ENCODE peak calls at places on chromosomes 11 and 22, in ten cellular contexts. Q is ovary, L is SK-N-SH, X is stomach, S is transverse colon, V is K562, M is GM12878, U is tibial nerve, Y is upper lobe of left lung, D is H1. P is an unnamed sample.

GRCh38 chr11:22491826-22492225 is 133.8 kb downstream of the FANCF start:
- DNase-seq in Q (no peak), S (no peak), Y (no peak), U (no peak), V (no peak), X (no peak), L (peak; percentile 69), D (no peak), M (no peak), P (no peak)

GRCh38 chr11:61007383-61007970 is 36.0 kb downstream of the CD6 start:
- DNase-seq in L (peak; percentile 78), Y (no peak), D (no peak), U (no peak), M (no peak), S (peak; percentile 44), V (no peak), Q (peak; percentile 40), X (no peak), P (no peak)

GRCh38 chr11:121864660-121865059 is 251.4 kb downstream of the BLID start:
- DNase-seq in L (no peak), S (no peak), Y (no peak), Q (no peak), M (no peak), D (no peak), V (no peak), X (no peak), U (no peak), P (no peak)

GRCh38 chr11:36774603-36775002 is 176.6 kb upstream of the RAG2 start:
- DNase-seq in Y (no peak), X (no peak), U (no peak), D (no peak), M (no peak), L (no peak), S (no peak), Q (no peak), V (no peak), P (no peak)

GRCh38 chr22:20107951-20108756 is 7.8 kb upstream of the RANBP1 start:
- DNase-seq in D (no peak), V (no peak), X (no peak), L (no peak), U (no peak), Q (no peak), Y (no peak), S (no peak), M (no peak), P (no peak)

GRCh38 chr11:1451781-1452470 is 34.7 kb downstream of the MOB2 start:
- DNase-seq in S (no peak), X (no peak), U (no peak), L (no peak), D (no peak), V (no peak), M (no peak), Q (no peak), Y (no peak), P (no peak)

GRCh38 chr22:21707677-21708076 is 27.9 kb downstream of the YPEL1 start:
- DNase-seq in X (no peak), V (no peak), Y (no peak), S (no peak), Q (no peak), D (no peak), U (no peak), M (no peak), L (peak; percentile 54), P (no peak)

GRCh38 chr22:22519591-22519990 is 479 bp downstream of the ZNF280A start:
- DNase-seq in Y (no peak), M (no peak), Q (no peak), U (no peak), L (no peak), X (no peak), V (peak; percentile 97), D (no peak), S (no peak), P (no peak)

GRCh38 chr22:48779211-48779643 is 1048.4 kb downstream of the BRD1 start:
- DNase-seq in Q (no peak), Y (peak; percentile 12), L (no peak), D (no peak), V (no peak), M (no peak), U (peak; percentile 3), X (no peak), S (no peak), P (peak; percentile 57)

GRCh38 chr22:44497218-44497903 is 672 bp downstream of the RTL6 start:
- DNase-seq in Q (peak; percentile 52), Y (no peak), M (no peak), L (peak; percentile 64), X (no peak), D (no peak), S (peak; percentile 18), U (no peak), V (peak; percentile 5), P (peak; percentile 72)

GRCh38 chr11:66568124-66568916 is at the start of gene CTSF:
- DNase-seq in L (peak; percentile 100), S (peak; percentile 85), D (no peak), Y (peak; percentile 88), M (no peak), U (peak; percentile 80), X (peak; percentile 91), Q (peak; percentile 87), V (peak; percentile 99), P (peak; percentile 95)

GRCh38 chr11:2182692-2183474 is 11.3 kb upstream of the TH start:
- DNase-seq in U (no peak), V (no peak), S (no peak), X (no peak), Q (no peak), L (no peak), M (no peak), Y (no peak), D (no peak), P (no peak)

GRCh38 chr11:97290444-97291041 is 900.7 kb downstream of the JRKL start:
- DNase-seq in M (no peak), U (no peak), V (no peak), Y (no peak), L (no peak), Q (no peak), S (no peak), X (no peak), D (no peak), P (no peak)

GRCh38 chr11:115736146-115736545 is 231.9 kb upstream of the CADM1 start:
- DNase-seq in S (no peak), U (no peak), M (no peak), X (no peak), Y (no peak), D (no peak), V (no peak), Q (no peak), L (no peak), P (no peak)

GRCh38 chr11:78532991-78533861 is 41.4 kb downstream of the NARS2 start:
- DNase-seq in S (no peak), U (no peak), M (peak; percentile 44), X (no peak), L (no peak), Y (no peak), Q (no peak), D (no peak), V (no peak), P (no peak)

GRCh38 chr22:46783721-46784120 is 21.3 kb downstream of the TBC1D22A start:
- DNase-seq in D (no peak), U (no peak), S (no peak), L (no peak), X (no peak), V (no peak), Q (no peak), M (no peak), Y (no peak), P (no peak)

GRCh38 chr22:49327411-49327810 is 500.3 kb downstream of the BRD1 start:
- DNase-seq in V (no peak), S (no peak), M (no peak), L (no peak), Q (no peak), X (peak; percentile 9), Y (no peak), U (no peak), D (no peak), P (no peak)

DNA sequence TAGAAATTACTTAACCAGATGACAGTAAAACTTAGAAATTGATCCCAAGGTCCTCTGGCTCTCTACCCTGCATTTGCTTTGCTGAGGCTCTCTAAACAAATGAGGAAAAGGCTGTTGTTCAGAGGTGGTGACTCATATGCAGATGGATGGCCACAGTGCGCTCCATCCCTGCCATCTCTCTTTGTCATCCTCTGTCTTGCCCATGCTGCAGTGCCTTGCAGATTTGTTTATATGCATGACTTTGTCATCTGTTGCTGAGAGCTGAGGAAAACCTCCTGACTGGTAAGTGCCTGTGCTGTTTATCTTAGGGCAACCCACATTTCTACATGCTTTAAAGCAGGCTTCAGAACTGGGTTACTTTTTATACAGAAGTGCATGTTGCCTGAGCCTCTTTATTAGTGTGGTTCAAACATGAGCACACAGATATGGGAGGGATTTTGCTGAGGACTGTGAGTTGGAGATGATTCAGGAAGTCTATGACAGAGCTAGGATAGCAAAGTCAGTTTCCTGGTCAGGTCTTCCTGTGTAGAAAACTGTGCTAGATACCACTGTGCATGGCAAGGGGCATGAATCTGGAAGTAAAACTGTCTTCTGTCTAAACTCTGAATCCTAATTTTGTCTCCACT is 57.4 kb downstream of the JAM3 start:
- DNase-seq in D (peak; percentile 33), Y (no peak), Q (no peak), S (no peak), U (no peak), V (no peak), X (no peak), L (peak; percentile 50), M (no peak), P (no peak)
- TF ChIP-seq EP300 in D (no peak), Y (no peak), Q (no peak), S (no peak), U (no peak), V (no peak), X (no peak), L (no peak), M (no peak), P (no peak)

GRCh38 chr11:18865951-18866350 is 73.3 kb downstream of the MRGPRX1 start:
- DNase-seq in S (no peak), M (no peak), Q (no peak), L (no peak), D (peak; percentile 46), X (no peak), V (no peak), U (no peak), Y (no peak), P (no peak)
- H3K27ac ChIP-seq in S (no peak overlapping the region), M (no peak overlapping the region), Q (no peak overlapping the region), L (no peak overlapping the region), D (peak overlapping the region; percentile 0), X (no peak overlapping the region), V (no peak overlapping the region), U (no peak overlapping the region), Y (no peak overlapping the region), P (no peak overlapping the region)

DNA sequence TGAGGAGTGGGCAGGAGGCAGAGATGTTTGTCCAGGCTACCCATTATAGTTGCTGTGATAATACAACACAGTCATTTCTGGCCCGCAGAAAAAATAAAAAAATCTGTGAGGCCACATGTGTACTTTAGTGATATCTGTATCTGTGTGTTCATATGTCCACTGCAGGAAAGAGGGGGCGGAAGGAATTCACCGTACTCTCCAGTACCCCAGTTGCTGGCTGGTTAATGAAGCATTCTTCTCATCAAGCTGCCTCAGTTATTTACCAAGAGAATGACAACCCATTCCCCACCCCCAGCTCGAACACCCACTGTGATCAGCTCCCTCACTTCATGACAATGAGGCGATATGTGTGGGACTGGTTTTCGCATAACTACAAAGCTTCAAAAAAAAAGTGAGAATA is 309.3 kb downstream of the SOX6 start:
- DNase-seq in D (no peak), S (no peak), M (no peak), L (no peak), V (peak; percentile 45), Q (no peak), X (no peak), Y (no peak), U (no peak), P (no peak)
- H3K27me3 ChIP-seq in D (no peaks in the 10 kb centered on the region), S (no peaks in the 10 kb centered on the region), M (no peaks in the 10 kb centered on the region), L (no peaks in the 10 kb centered on the region), V (no peaks in the 10 kb centered on the region), Q (no peaks in the 10 kb centered on the region), X (no peaks in the 10 kb centered on the region), Y (no peaks in the 10 kb centered on the region), U (no peaks in the 10 kb centered on the region), P (no peaks in the 10 kb centered on the region)

GRCh38 chr11:119664063-119664572 is 64.9 kb downstream of the NECTIN1 start:
- DNase-seq in Y (no peak), M (no peak), Q (no peak), S (no peak), D (no peak), U (no peak), V (no peak), X (peak; percentile 56), L (no peak), P (no peak)
- TF ChIP-seq EP300 in Y (no peak), M (no peak), Q (no peak), S (no peak), D (no peak), U (no peak), V (no peak), X (no peak), L (no peak), P (no peak)